ENCODE peak calls at places on chromosomes 16 and 17, in nine cellular contexts. B is tibial nerve; O is thoracic aorta; V is SJSA1; M is IMR-90; T is ascending aorta; X is body of pancreas; L is effector memory CD4-positive, alpha-beta T cell; S is MM.1S. J is an unnamed sample.

GRCh38 chr17:43814714-43815113 is 18.2 kb downstream of the MPP3 start:
- DNase-seq in B (no peak), O (no peak), V (no peak), M (peak; percentile 77), T (no peak), X (no peak), L (no peak), S (no peak), J (no peak)

GRCh38 chr16:50154369-50154947 is 1.4 kb downstream of the TENT4B start:
- DNase-seq in B (peak; percentile 17), O (no peak), V (peak; percentile 11), M (no peak), T (no peak), X (no peak), L (no peak), S (peak; percentile 12), J (no peak)

GRCh38 chr16:28181557-28181914 is 30.2 kb downstream of the XPO6 start:
- DNase-seq in B (no peak), O (peak; percentile 10), V (peak; percentile 81), M (peak; percentile 97), T (peak; percentile 66), X (peak; percentile 50), L (no peak), S (no peak), J (peak; percentile 31)

GRCh38 chr17:21388066-21388465 is 11.9 kb downstream of the KCNJ12 start:
- DNase-seq in B (no peak), O (no peak), V (no peak), M (no peak), T (no peak), X (no peak), L (no peak), S (no peak), J (no peak)

GRCh38 chr17:18280766-18281165 is 20.3 kb downstream of the MIEF2 start:
- DNase-seq in B (no peak), O (no peak), V (no peak), M (peak; percentile 27), T (no peak), X (no peak), L (no peak), S (no peak), J (no peak)

GRCh38 chr16:58048914-58049696 is 23.6 kb downstream of the MMP15 start:
- DNase-seq in B (no peak), O (no peak), V (no peak), M (no peak), T (no peak), X (no peak), L (no peak), S (no peak), J (no peak)

GRCh38 chr17:37713028-37713431 is 31.8 kb downstream of the HNF1B start:
- DNase-seq in B (no peak), O (no peak), V (no peak), M (no peak), T (no peak), X (peak; percentile 55), L (no peak), S (no peak), J (no peak)

GRCh38 chr17:499836-500543 is 147.4 kb upstream of the RPH3AL start:
- DNase-seq in B (no peak), O (no peak), V (no peak), M (no peak), T (no peak), X (no peak), L (no peak), S (no peak), J (no peak)

GRCh38 chr16:19163215-19163614 is 4.8 kb upstream of the SYT17 start:
- DNase-seq in B (no peak), O (no peak), V (no peak), M (no peak), T (no peak), X (no peak), L (no peak), S (no peak), J (no peak)

GRCh38 chr17:65557349-65558310 is 3.8 kb downstream of the AXIN2 start:
- DNase-seq in B (no peak), O (no peak), V (no peak), M (peak; percentile 55), T (no peak), X (no peak), L (peak; percentile 57), S (no peak), J (no peak)

GRCh38 chr17:9217151-9218067 is 196.1 kb downstream of the NTN1 start:
- DNase-seq in B (no peak), O (no peak), V (peak; percentile 79), M (peak; percentile 62), T (no peak), X (no peak), L (no peak), S (no peak), J (no peak)

GRCh38 chr16:66703359-66704215 is 7.0 kb upstream of the CMTM4 start:
- DNase-seq in B (no peak), O (no peak), V (no peak), M (no peak), T (no peak), X (no peak), L (no peak), S (no peak), J (no peak)

GRCh38 chr17:76586741-76587487 is 1.3 kb upstream of the ST6GALNAC2 start:
- DNase-seq in B (no peak), O (no peak), V (no peak), M (no peak), T (no peak), X (no peak), L (no peak), S (no peak), J (no peak)

GRCh38 chr16:85652431-85653221 is 36.1 kb downstream of the GINS2 start:
- DNase-seq in B (peak; percentile 30), O (no peak), V (peak; percentile 19), M (peak; percentile 38), T (peak; percentile 79), X (peak; percentile 79), L (no peak), S (no peak), J (peak; percentile 73)

DNA sequence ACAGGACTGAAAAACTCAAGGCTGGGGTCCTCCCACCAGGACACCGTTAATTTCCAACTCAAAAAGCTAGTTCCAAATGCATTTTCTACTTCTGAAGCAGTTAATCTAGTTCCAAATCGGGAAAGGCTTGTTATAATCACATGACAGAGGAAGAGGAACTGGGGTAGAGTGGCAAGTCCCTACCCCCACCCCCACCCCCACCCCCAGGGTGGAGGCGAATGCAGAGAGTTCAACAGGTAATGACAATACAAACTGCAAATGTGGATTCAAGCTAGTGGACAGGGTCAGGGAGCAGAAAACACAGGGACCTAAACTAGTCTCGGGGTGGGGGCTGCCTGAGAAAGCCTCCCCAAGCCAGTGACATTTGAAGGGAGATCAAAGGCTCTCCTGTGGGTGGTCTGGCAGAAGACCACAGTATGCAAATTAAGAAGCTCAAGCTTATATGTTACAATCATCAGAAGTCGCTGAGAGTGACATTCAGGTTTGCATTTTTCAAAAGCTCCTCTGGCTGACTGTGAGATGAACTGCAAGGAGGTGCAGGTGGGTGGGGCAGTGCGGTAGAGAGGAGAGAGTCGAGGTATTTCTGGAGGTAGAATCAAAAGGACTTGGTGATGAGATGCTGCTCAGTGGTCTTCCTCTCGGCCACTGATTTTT is 56.4 kb upstream of the SLC25A19 start:
- DNase-seq in B (no peak), O (no peak), V (no peak), M (no peak), T (no peak), X (no peak), L (no peak), S (no peak), J (no peak)
- H3K27ac ChIP-seq in B (no peak overlapping the region), O (no peak overlapping the region), V (no peak overlapping the region), M (no peak overlapping the region), T (no peak overlapping the region), X (no peak overlapping the region), L (peak overlapping the region; percentile 43), S (no peak overlapping the region), J (no peak overlapping the region)

GRCh38 chr16:35565626-35566025 is 2106.2 kb downstream of the TP53TG3F start:
- DNase-seq in B (no peak), O (no peak), V (no peak), M (no peak), T (no peak), X (no peak), L (no peak), S (no peak), J (no peak)
- H3K9me3 ChIP-seq in B (no peaks in the 10 kb centered on the region), O (no peaks in the 10 kb centered on the region), V (peaks cover 8% of the 10 kb centered on the region), M (peaks cover 22% of the 10 kb centered on the region), T (no peaks in the 10 kb centered on the region), X (no peaks in the 10 kb centered on the region), L (no peaks in the 10 kb centered on the region), S (no peaks in the 10 kb centered on the region), J (no peaks in the 10 kb centered on the region)

GRCh38 chr17:35162755-35163154 is 15.1 kb downstream of the UNC45B start:
- DNase-seq in B (no peak), O (no peak), V (no peak), M (no peak), T (no peak), X (no peak), L (no peak), S (no peak), J (no peak)

GRCh38 chr17:35161281-35161761 is 13.7 kb downstream of the UNC45B start:
- DNase-seq in B (no peak), O (no peak), V (no peak), M (no peak), T (no peak), X (no peak), L (no peak), S (no peak), J (no peak)

GRCh38 chr17:35160354-35161201 is 13.0 kb downstream of the UNC45B start:
- DNase-seq in B (no peak), O (no peak), V (no peak), M (no peak), T (no peak), X (no peak), L (peak; percentile 32), S (no peak), J (no peak)

GRCh38 chr17:35163886-35164285 is 16.3 kb downstream of the UNC45B start:
- DNase-seq in B (no peak), O (no peak), V (no peak), M (no peak), T (no peak), X (no peak), L (no peak), S (no peak), J (no peak)

DNA sequence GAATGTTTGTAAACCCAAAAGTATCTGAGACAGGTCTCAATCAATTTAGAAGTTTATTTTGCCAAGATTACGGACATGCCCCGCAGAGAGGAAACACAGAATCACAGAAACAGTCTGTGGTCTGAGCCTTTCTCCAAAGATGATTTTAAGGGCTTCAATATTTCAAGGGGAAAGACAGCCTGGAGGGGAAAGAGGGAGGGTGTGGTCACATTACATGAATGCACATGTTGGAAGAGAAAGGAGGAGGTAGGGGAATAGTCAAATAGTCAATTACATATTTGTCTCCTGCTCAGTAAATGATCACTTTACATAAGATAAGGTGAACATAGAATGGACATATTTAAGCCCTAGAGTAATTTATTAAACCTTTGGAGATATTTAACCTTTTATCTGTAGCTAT is 12.3 kb downstream of the UNC45B start:
- DNase-seq in B (no peak), O (no peak), V (no peak), M (no peak), T (no peak), X (no peak), L (no peak), S (no peak), J (no peak)
- H3K27me3 ChIP-seq in B (peaks cover 7% of the 10 kb centered on the region), O (no peaks in the 10 kb centered on the region), V (no peaks in the 10 kb centered on the region), M (peaks cover 28% of the 10 kb centered on the region), T (no peaks in the 10 kb centered on the region), X (no peaks in the 10 kb centered on the region), L (no peaks in the 10 kb centered on the region), S (no peaks in the 10 kb centered on the region), J (no peaks in the 10 kb centered on the region)

DNA sequence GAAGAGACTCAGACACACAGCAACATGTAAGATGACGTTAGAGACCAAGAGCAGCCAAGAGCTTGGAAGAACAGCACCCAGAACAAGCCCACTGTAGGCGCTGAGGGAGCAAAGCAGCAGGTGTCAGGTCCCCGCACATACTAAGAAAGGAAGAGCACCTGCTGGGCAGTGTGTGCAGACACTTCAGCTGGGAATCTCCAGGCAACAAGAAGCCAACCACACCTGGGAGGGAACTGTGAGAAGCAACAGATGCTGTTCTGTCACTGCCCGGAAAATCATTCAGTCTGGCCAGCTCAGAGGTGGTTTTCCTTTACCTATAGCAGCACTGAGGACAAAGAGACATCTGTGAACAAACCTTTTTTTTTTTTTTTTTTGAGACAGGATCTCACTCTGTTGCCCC is 35.7 kb upstream of the MNT start:
- DNase-seq in B (no peak), O (no peak), V (no peak), M (no peak), T (no peak), X (peak; percentile 68), L (no peak), S (peak; percentile 13), J (no peak)
- H3K27ac ChIP-seq in B (no peak overlapping the region), O (no peak overlapping the region), V (no peak overlapping the region), M (no peak overlapping the region), T (no peak overlapping the region), X (peak overlapping the region; percentile 74), L (no peak overlapping the region), S (peak overlapping the region; percentile 15), J (no peak overlapping the region)